ENCODE peak calls at places on chromosomes 12 and 14, in four cellular contexts. I, H, R and L are unnamed samples.

GRCh38 chr14:32217301-32217700 is 14.2 kb upstream of the RNU6-8 start:
- DNase-seq in I (no peak), H (no peak), R (no peak), L (no peak)

GRCh38 chr12:46722737-46723136 is 103.1 kb downstream of the SLC38A4 start:
- DNase-seq in I (no peak), H (no peak), R (no peak), L (no peak)

GRCh38 chr12:109625131-109625559 is 51.6 kb downstream of the MVK start:
- DNase-seq in I (no peak), H (no peak), R (no peak), L (peak)

GRCh38 chr12:47433876-47434275 is 272.0 kb downstream of the RPAP3 start:
- DNase-seq in I (no peak), H (no peak), R (no peak), L (no peak)

GRCh38 chr12:102879144-102879763 is 37.8 kb downstream of the PAH start:
- DNase-seq in I (peak), H (peak), R (no peak), L (peak)

GRCh38 chr12:78880078-78880477 is 15.5 kb downstream of the SYT1 start:
- DNase-seq in I (no peak), H (no peak), R (no peak), L (no peak)

GRCh38 chr14:92459479-92460421 is 53.8 kb upstream of the RIN3 start:
- DNase-seq in I (no peak), H (no peak), R (no peak), L (peak)

GRCh38 chr14:104678901-104679705 is 10.3 kb upstream of the INF2 start:
- DNase-seq in I (no peak), H (no peak), R (no peak), L (peak)

GRCh38 chr12:93113317-93114006 is 184.4 kb upstream of the EEA1 start:
- DNase-seq in I (no peak), H (no peak), R (no peak), L (peak)